ENCODE peak calls at places on chromosomes 16 and 17, in eight cellular contexts. D is epithelial cell of esophagus, C is esophagus squamous epithelium, R is fibroblast of mammary gland, Z is foreskin keratinocyte, F is thoracic aorta, G is cardiac fibroblast, A is neural progenitor cell. I is an unnamed sample.

GRCh38 chr17:13127921-13128582 is 110.2 kb upstream of the ELAC2 start:
- DNase-seq in D (no peak), C (no peak), R (no peak), Z (no peak), F (no peak), G (no peak), A (peak; percentile 34), I (no peak)

GRCh38 chr17:65742433-65743312 is 181.2 kb upstream of the AXIN2 start:
- DNase-seq in D (peak; percentile 78), C (no peak), R (peak; percentile 88), Z (peak; percentile 90), F (no peak), G (peak; percentile 75), A (peak; percentile 54), I (no peak)

GRCh38 chr16:72455743-72456659 is 284.0 kb upstream of the PMFBP1 start:
- DNase-seq in D (peak; percentile 58), C (no peak), R (no peak), Z (peak; percentile 26), F (no peak), G (no peak), A (no peak), I (no peak)

GRCh38 chr17:50056217-50056960 is 479 bp downstream of the ITGA3 start:
- DNase-seq in D (peak; percentile 76), C (no peak), R (peak; percentile 56), Z (peak; percentile 52), F (no peak), G (peak; percentile 66), A (peak; percentile 93), I (peak; percentile 71)

GRCh38 chr16:83147244-83147643 is 520.5 kb downstream of the CDH13 start:
- DNase-seq in D (no peak), C (no peak), R (no peak), Z (no peak), F (no peak), G (peak; percentile 18), A (no peak), I (no peak)

GRCh38 chr16:57784334-57784733 is 18.0 kb downstream of the KIFC3 start:
- DNase-seq in D (no peak), C (no peak), R (no peak), Z (no peak), F (no peak), G (no peak), A (no peak), I (no peak)

GRCh38 chr16:78742501-78743283 is 643.2 kb downstream of the WWOX start:
- DNase-seq in D (no peak), C (no peak), R (no peak), Z (no peak), F (no peak), G (no peak), A (no peak), I (no peak)

GRCh38 chr16:86642084-86642483 is 63.7 kb downstream of the FOXL1 start:
- DNase-seq in D (no peak), C (no peak), R (no peak), Z (no peak), F (no peak), G (no peak), A (no peak), I (no peak)

GRCh38 chr17:74972107-74972972 is at the start of gene HID1:
- DNase-seq in D (peak; percentile 51), C (no peak), R (no peak), Z (no peak), F (no peak), G (no peak), A (peak; percentile 91), I (peak; percentile 81)

GRCh38 chr16:14088155-14088753 is 17.1 kb downstream of the MRTFB start:
- DNase-seq in D (peak; percentile 66), C (no peak), R (peak; percentile 77), Z (peak; percentile 4), F (no peak), G (peak; percentile 27), A (no peak), I (no peak)

GRCh38 chr16:86300746-86301480 is 209.4 kb upstream of the FOXF1 start:
- DNase-seq in D (no peak), C (no peak), R (peak; percentile 23), Z (no peak), F (no peak), G (no peak), A (peak; percentile 69), I (no peak)

GRCh38 chr17:43517161-43517560 is 29.0 kb downstream of the ETV4 start:
- DNase-seq in D (no peak), C (no peak), R (no peak), Z (no peak), F (no peak), G (peak; percentile 25), A (no peak), I (no peak)

GRCh38 chr17:42669705-42670198 is 7.0 kb downstream of the PLEKHH3 start:
- DNase-seq in D (no peak), C (no peak), R (no peak), Z (no peak), F (no peak), G (no peak), A (no peak), I (no peak)

GRCh38 chr16:18983565-18984424 is at the start of gene TMC7:
- DNase-seq in D (peak; percentile 90), C (no peak), R (peak; percentile 74), Z (peak; percentile 64), F (peak; percentile 11), G (peak; percentile 83), A (peak; percentile 97), I (peak; percentile 93)

GRCh38 chr16:15611610-15612009 is 31.3 kb downstream of the MARF1 start:
- DNase-seq in D (no peak), C (no peak), R (peak; percentile 53), Z (no peak), F (no peak), G (no peak), A (no peak), I (no peak)

GRCh38 chr16:77869997-77870813 is 81.8 kb downstream of the VAT1L start:
- DNase-seq in D (no peak), C (no peak), R (no peak), Z (no peak), F (no peak), G (peak; percentile 44), A (no peak), I (no peak)

GRCh38 chr16:27847030-27847550 is 216.4 kb downstream of the GSG1L start:
- DNase-seq in D (no peak), C (no peak), R (peak; percentile 2), Z (peak; percentile 22), F (no peak), G (peak; percentile 3), A (no peak), I (no peak)

GRCh38 chr16:83781-84615 is 6.0 kb downstream of the MPG start:
- DNase-seq in D (no peak), C (no peak), R (peak; percentile 70), Z (no peak), F (no peak), G (peak; percentile 54), A (no peak), I (no peak)

GRCh38 chr16:13448346-13448745 is 471.6 kb upstream of the ERCC4 start:
- DNase-seq in D (no peak), C (no peak), R (no peak), Z (no peak), F (no peak), G (no peak), A (no peak), I (no peak)

GRCh38 chr17:75273968-75274708 is 3.1 kb upstream of the MIF4GD start:
- DNase-seq in D (peak; percentile 76), C (no peak), R (peak; percentile 91), Z (peak; percentile 64), F (no peak), G (peak; percentile 78), A (no peak), I (no peak)

DNA sequence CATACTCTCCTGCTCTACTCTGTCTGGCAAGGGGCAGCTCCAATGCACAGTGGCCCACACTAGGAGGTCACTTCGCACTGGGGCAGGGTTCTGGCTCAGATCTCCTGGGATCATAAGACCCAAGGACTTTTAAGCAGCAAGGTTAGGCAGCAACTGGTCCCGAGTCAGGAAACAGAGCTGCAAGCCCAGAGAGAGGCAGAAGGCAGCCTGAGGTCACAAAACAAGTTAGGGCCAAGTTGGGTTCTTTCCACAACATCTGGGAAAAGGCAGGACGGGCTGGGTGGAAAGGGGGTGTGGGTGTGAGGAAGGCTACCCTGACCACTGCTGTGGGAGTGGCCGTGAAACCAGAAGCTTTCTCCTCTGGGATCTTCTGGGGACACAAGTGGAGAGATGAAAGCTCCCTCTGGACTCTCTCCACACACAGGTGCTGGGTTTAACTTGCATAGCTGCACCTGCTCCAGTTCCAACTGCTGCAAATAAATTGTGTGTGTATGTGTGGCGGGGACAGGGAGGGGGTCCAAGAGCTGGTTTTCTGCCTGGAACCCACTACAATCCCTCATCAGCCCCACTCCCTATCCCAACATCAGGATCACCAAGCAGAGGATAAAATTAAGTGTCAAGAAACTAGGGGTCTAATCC is 8.0 kb upstream of the TSPOAP1 start:
- DNase-seq in D (peak; percentile 36), C (no peak), R (peak; percentile 68), Z (no peak), F (no peak), G (peak; percentile 12), A (no peak), I (no peak)
- TF ChIP-seq CTCF in D (no peak), C (no peak), R (no peak), Z (no peak), F (no peak), G (no peak), A (no peak), I (no peak)

DNA sequence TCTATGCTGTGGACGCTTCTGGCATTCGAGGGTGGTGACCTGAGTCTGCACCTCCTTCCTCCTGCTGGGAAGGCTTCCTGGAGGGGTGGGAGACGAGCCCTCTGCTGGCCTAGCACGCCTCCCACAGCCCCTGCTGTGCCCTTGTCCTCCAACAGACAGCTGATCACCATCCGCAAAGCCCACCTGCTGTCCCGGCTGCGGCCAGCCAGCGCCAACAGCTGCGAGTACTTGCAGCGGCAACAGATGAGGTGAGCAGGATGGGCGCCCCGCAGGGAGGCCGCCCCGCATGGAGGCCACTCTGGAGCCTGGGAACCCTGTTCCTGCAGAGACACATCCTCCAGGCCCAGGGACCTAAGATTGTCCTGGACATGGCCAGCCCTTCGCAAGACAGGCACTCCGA is 21.6 kb downstream of the UBALD1 start:
- DNase-seq in D (no peak), C (no peak), R (no peak), Z (no peak), F (no peak), G (no peak), A (peak; percentile 63), I (no peak)
- TF ChIP-seq CTCF in D (no peak), C (no peak), R (no peak), Z (no peak), F (no peak), G (no peak), A (no peak), I (no peak)

DNA sequence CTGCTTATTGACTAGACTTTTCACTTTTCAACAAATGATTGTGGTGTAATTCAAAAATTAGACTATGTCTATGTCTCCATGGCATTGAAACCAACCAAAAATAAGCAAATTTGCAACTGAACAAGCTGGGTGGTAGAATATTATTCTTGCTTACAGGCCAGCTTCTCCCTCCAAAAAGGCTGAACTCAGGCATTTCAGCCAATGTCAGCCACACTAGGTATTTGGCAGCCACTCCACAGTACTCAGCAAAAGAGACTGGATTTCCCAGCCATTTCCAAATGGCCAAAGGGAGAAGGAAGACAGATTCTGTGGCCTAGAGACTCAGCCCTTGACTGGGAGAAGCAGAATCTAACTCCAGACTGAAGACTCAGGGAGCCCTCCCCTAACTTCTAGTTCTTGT is 121.8 kb upstream of the IRX5 start:
- DNase-seq in D (no peak), C (no peak), R (no peak), Z (no peak), F (no peak), G (no peak), A (no peak), I (no peak)
- TF ChIP-seq CTCF in D (no peak), C (no peak), R (no peak), Z (no peak), F (no peak), G (no peak), A (no peak), I (no peak)

GRCh38 chr17:58200024-58200633 is 7.6 kb downstream of the EPX start:
- DNase-seq in D (peak; percentile 73), C (no peak), R (peak; percentile 53), Z (peak; percentile 38), F (no peak), G (peak; percentile 35), A (peak; percentile 74), I (peak; percentile 41)
- TF ChIP-seq CTCF in D (peak; percentile 49), C (peak; percentile 22), R (peak; percentile 60), Z (peak; percentile 74), F (no peak), G (peak; percentile 68), A (peak; percentile 73), I (peak; percentile 68)